ENCODE peak calls at places on chromosomes 12 and 14, in six cellular contexts. B is lung, Y is cardiac muscle cell, H is A549, T is brain microvascular endothelial cell, X is dorsolateral prefrontal cortex. G is an unnamed sample.

GRCh38 chr14:85934123-85934885 is 404.4 kb downstream of the FLRT2 start:
- DNase-seq in B (no peak), Y (no peak), H (peak; percentile 70), T (no peak), X (no peak), G (no peak)

GRCh38 chr14:71905031-71905430 is 27.2 kb upstream of the RGS6 start:
- DNase-seq in B (no peak), Y (no peak), H (no peak), T (no peak), X (no peak), G (no peak)

GRCh38 chr12:117501470-117501869 is 140.0 kb upstream of the NOS1 start:
- DNase-seq in B (peak; percentile 56), Y (no peak), H (no peak), T (no peak), X (no peak), G (peak; percentile 54)

GRCh38 chr14:100616854-100617714 is 29.9 kb upstream of the BEGAIN start:
- DNase-seq in B (no peak), Y (no peak), H (no peak), T (no peak), X (no peak), G (no peak)

GRCh38 chr14:52110441-52111086 is 41.7 kb upstream of the NID2 start:
- DNase-seq in B (no peak), Y (no peak), H (peak; percentile 26), T (peak; percentile 29), X (no peak), G (no peak)

GRCh38 chr12:19528750-19529149 is 89.5 kb downstream of the AEBP2 start:
- DNase-seq in B (no peak), Y (no peak), H (no peak), T (no peak), X (no peak), G (no peak)

GRCh38 chr12:81759215-81759991 is at the start of gene PPFIA2:
- DNase-seq in B (no peak), Y (peak; percentile 30), H (peak; percentile 6), T (peak; percentile 26), X (peak; percentile 76), G (peak; percentile 16)

GRCh38 chr14:78143489-78144145 is 26.6 kb upstream of the NRXN3 start:
- DNase-seq in B (no peak), Y (no peak), H (peak; percentile 73), T (no peak), X (no peak), G (no peak)

GRCh38 chr12:20350495-20350894 is 17.8 kb upstream of the PDE3A start:
- DNase-seq in B (no peak), Y (no peak), H (peak; percentile 18), T (peak; percentile 83), X (no peak), G (no peak)

GRCh38 chr12:18861287-18861858 is 123.5 kb downstream of the CAPZA3 start:
- DNase-seq in B (no peak), Y (no peak), H (peak; percentile 46), T (no peak), X (no peak), G (no peak)

GRCh38 chr12:119803391-119803791 is 73.7 kb downstream of the CIT start:
- DNase-seq in B (no peak), Y (peak; percentile 65), H (no peak), T (peak; percentile 47), X (peak; percentile 71), G (no peak)

GRCh38 chr14:94617366-94617941 is 5.3 kb downstream of the SERPINA3 start:
- DNase-seq in B (no peak), Y (no peak), H (no peak), T (no peak), X (no peak), G (no peak)

GRCh38 chr14:95314609-95315008 is 5.1 kb downstream of the CLMN start:
- DNase-seq in B (no peak), Y (no peak), H (peak; percentile 43), T (no peak), X (no peak), G (no peak)

GRCh38 chr14:58298477-58298879 is at the start of gene ARID4A:
- DNase-seq in B (peak; percentile 92), Y (no peak), H (no peak), T (no peak), X (peak; percentile 93), G (peak; percentile 83)

GRCh38 chr12:79689477-79690155 is 1.1 kb downstream of the PAWR start:
- DNase-seq in B (peak; percentile 49), Y (peak; percentile 54), H (peak; percentile 76), T (peak; percentile 42), X (no peak), G (peak; percentile 30)

GRCh38 chr14:21258889-21259787 is 10.1 kb downstream of the HNRNPC start:
- DNase-seq in B (no peak), Y (no peak), H (no peak), T (no peak), X (no peak), G (no peak)

GRCh38 chr12:24938341-24938740 is 10.6 kb downstream of the BCAT1 start:
- DNase-seq in B (no peak), Y (no peak), H (no peak), T (no peak), X (no peak), G (no peak)

GRCh38 chr14:52918486-52918885 is 32.4 kb downstream of the FERMT2 start:
- DNase-seq in B (no peak), Y (no peak), H (peak; percentile 33), T (peak; percentile 66), X (no peak), G (no peak)

GRCh38 chr12:20214286-20214685 is 154.1 kb upstream of the PDE3A start:
- DNase-seq in B (no peak), Y (no peak), H (no peak), T (no peak), X (no peak), G (no peak)

GRCh38 chr12:22048351-22049041 is 2.5 kb downstream of the CMAS start:
- DNase-seq in B (no peak), Y (no peak), H (no peak), T (no peak), X (no peak), G (no peak)
- H3K4me3 ChIP-seq in B (no peak overlapping the region), Y (no peak overlapping the region), H (no peak overlapping the region), T (no peak overlapping the region), X (peak overlapping the region; percentile 96), G (no peak overlapping the region)

DNA sequence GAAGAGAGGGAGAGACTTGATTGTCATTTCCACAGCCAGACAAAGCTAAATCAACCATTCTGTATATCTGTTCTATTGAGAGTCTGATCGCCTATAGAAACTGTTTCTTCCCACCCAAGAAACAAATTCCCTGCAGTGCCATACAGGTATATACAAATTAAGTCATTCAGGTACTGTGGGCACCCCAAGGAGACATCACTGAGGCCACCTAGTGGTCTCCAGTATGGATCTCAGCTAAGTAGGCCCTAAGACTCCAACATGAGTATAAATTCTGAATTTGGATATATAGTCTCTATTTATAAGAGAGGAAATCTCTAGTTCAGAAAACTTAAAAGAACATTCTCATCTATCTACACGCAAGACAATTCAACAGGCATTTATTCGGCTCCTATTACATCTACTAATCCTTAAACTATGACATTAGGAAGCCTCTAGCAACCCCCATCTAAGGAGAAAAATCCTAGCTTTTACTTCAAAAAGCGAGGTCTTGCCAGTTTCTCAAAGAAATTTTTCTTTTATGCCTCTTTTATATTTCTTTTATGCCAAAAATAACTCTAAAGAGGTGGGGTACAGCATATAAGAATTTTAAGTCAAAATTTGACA is 62.6 kb downstream of the DCAF5 start:
- DNase-seq in B (no peak), Y (peak; percentile 45), H (peak; percentile 64), T (peak; percentile 33), X (no peak), G (no peak)
- TF ChIP-seq CTCF in B (no peak), Y (peak; percentile 76), H (peak; percentile 84), T (peak; percentile 85), X (peak; percentile 58), G (peak; percentile 74)

DNA sequence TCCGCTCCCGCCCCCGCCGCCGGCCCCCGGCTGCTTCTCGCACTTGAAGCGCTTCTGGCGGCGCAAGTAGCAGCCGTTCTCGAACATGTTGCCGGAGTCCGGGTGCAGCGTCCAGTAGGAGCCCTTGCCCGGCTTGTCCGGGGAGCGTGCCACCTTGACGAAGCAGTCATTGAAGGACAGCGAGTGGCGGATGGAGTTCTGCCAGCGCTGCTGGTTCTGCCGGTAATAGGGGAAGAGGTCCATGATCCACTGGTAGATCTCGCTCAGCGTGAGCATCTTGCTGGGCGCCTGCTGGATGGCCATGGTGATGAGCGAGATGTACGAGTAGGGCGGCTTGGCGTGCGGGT is 3.1 kb downstream of the FOXA1 start:
- DNase-seq in B (peak; percentile 50), Y (no peak), H (peak; percentile 77), T (no peak), X (no peak), G (no peak)
- H3K27ac ChIP-seq in B (peak overlapping the region; percentile 86), Y (no peak overlapping the region), H (peak overlapping the region; percentile 87), T (no peak overlapping the region), X (no peak overlapping the region), G (no peak overlapping the region)

GRCh38 chr12:124456652-124457152 is 110.7 kb downstream of the NCOR2 start:
- DNase-seq in B (peak; percentile 39), Y (no peak), H (no peak), T (no peak), X (no peak), G (peak; percentile 52)
- H3K4me3 ChIP-seq in B (no peak overlapping the region), Y (no peak overlapping the region), H (no peak overlapping the region), T (no peak overlapping the region), X (peak overlapping the region; percentile 61), G (peak overlapping the region; percentile 56)

G was measured in left ventricle myocardium inferior.